ENCODE peak calls at places on chromosomes 5 and 9, in nine cellular contexts. One of them, this sample, is unnamed.

GRCh38 chr5:146948666-146949065 is 70.1 kb upstream of the PPP2R2B start:
- DNase-seq in putamen: no peak
- DNase-seq in uterus: no peak
- DNase-seq in HL-60: no peak
- DNase-seq in right atrium auricular region: no peak
- DNase-seq in pons: no peak
- DNase-seq in right lobe of liver: no peak
- DNase-seq in mammary epithelial cell: no peak
- DNase-seq in activated CD4-positive, alpha-beta T cell treated with anti-CD3 and anti-CD28 coated beads for 48 hours: no peak
- DNase-seq in this sample: no peak

GRCh38 chr9:76333319-76333880 is 60.8 kb downstream of the RFK start:
- DNase-seq in pons: no peak
- DNase-seq in HL-60: no peak
- DNase-seq in uterus: no peak
- DNase-seq in activated CD4-positive, alpha-beta T cell treated with anti-CD3 and anti-CD28 coated beads for 48 hours: no peak
- DNase-seq in right lobe of liver: no peak
- DNase-seq in mammary epithelial cell: no peak
- DNase-seq in putamen: no peak
- DNase-seq in right atrium auricular region: no peak
- DNase-seq in this sample: no peak

GRCh38 chr5:107063511-107063910 is 607.2 kb downstream of the EFNA5 start:
- DNase-seq in putamen: no peak
- DNase-seq in pons: no peak
- DNase-seq in mammary epithelial cell: peak
- DNase-seq in right lobe of liver: no peak
- DNase-seq in activated CD4-positive, alpha-beta T cell treated with anti-CD3 and anti-CD28 coated beads for 48 hours: no peak
- DNase-seq in right atrium auricular region: no peak
- DNase-seq in HL-60: no peak
- DNase-seq in uterus: no peak
- DNase-seq in this sample: no peak

GRCh38 chr9:108467653-108468324 is 388.0 kb downstream of the ACTL7B start:
- DNase-seq in activated CD4-positive, alpha-beta T cell treated with anti-CD3 and anti-CD28 coated beads for 48 hours: no peak
- DNase-seq in putamen: no peak
- DNase-seq in pons: no peak
- DNase-seq in right atrium auricular region: no peak
- DNase-seq in mammary epithelial cell: no peak
- DNase-seq in HL-60: no peak
- DNase-seq in right lobe of liver: peak
- DNase-seq in uterus: no peak
- DNase-seq in this sample: no peak

GRCh38 chr5:138148811-138149210 is 9.6 kb upstream of the NME5 start:
- DNase-seq in mammary epithelial cell: peak
- DNase-seq in putamen: no peak
- DNase-seq in right atrium auricular region: peak
- DNase-seq in HL-60: no peak
- DNase-seq in activated CD4-positive, alpha-beta T cell treated with anti-CD3 and anti-CD28 coated beads for 48 hours: no peak
- DNase-seq in pons: no peak
- DNase-seq in uterus: peak
- DNase-seq in right lobe of liver: no peak
- DNase-seq in this sample: no peak

GRCh38 chr5:129652353-129653138 is 95.3 kb upstream of the MINAR2 start:
- DNase-seq in pons: no peak
- DNase-seq in putamen: peak
- DNase-seq in right atrium auricular region: no peak
- DNase-seq in mammary epithelial cell: peak
- DNase-seq in activated CD4-positive, alpha-beta T cell treated with anti-CD3 and anti-CD28 coated beads for 48 hours: no peak
- DNase-seq in HL-60: no peak
- DNase-seq in uterus: no peak
- DNase-seq in right lobe of liver: no peak
- DNase-seq in this sample: no peak

GRCh38 chr9:113436753-113437515 is 26.4 kb downstream of the C9orf43 start:
- DNase-seq in activated CD4-positive, alpha-beta T cell treated with anti-CD3 and anti-CD28 coated beads for 48 hours: no peak
- DNase-seq in uterus: no peak
- DNase-seq in putamen: no peak
- DNase-seq in pons: no peak
- DNase-seq in mammary epithelial cell: peak
- DNase-seq in right lobe of liver: no peak
- DNase-seq in right atrium auricular region: no peak
- DNase-seq in HL-60: no peak
- DNase-seq in this sample: no peak

GRCh38 chr5:126641387-126641786 is 40.6 kb downstream of the PHAX start:
- DNase-seq in activated CD4-positive, alpha-beta T cell treated with anti-CD3 and anti-CD28 coated beads for 48 hours: no peak
- DNase-seq in right atrium auricular region: no peak
- DNase-seq in pons: no peak
- DNase-seq in mammary epithelial cell: no peak
- DNase-seq in HL-60: no peak
- DNase-seq in uterus: no peak
- DNase-seq in putamen: no peak
- DNase-seq in right lobe of liver: no peak
- DNase-seq in this sample: no peak

GRCh38 chr9:127698985-127699670 is 7.7 kb upstream of the CFAP157 start:
- DNase-seq in mammary epithelial cell: peak
- DNase-seq in putamen: peak
- DNase-seq in activated CD4-positive, alpha-beta T cell treated with anti-CD3 and anti-CD28 coated beads for 48 hours: peak
- DNase-seq in HL-60: no peak
- DNase-seq in pons: peak
- DNase-seq in uterus: peak
- DNase-seq in right atrium auricular region: peak
- DNase-seq in right lobe of liver: peak
- DNase-seq in this sample: peak

GRCh38 chr5:55604611-55605067 is 69.9 kb upstream of the PLPP1 start:
- DNase-seq in putamen: no peak
- DNase-seq in HL-60: no peak
- DNase-seq in activated CD4-positive, alpha-beta T cell treated with anti-CD3 and anti-CD28 coated beads for 48 hours: no peak
- DNase-seq in pons: no peak
- DNase-seq in mammary epithelial cell: no peak
- DNase-seq in right atrium auricular region: peak
- DNase-seq in right lobe of liver: no peak
- DNase-seq in uterus: no peak
- DNase-seq in this sample: no peak

GRCh38 chr9:137188086-137188489 is 272 bp downstream of the ANAPC2 start:
- DNase-seq in mammary epithelial cell: no peak
- DNase-seq in activated CD4-positive, alpha-beta T cell treated with anti-CD3 and anti-CD28 coated beads for 48 hours: no peak
- DNase-seq in HL-60: no peak
- DNase-seq in putamen: no peak
- DNase-seq in uterus: no peak
- DNase-seq in pons: no peak
- DNase-seq in right atrium auricular region: no peak
- DNase-seq in right lobe of liver: no peak
- DNase-seq in this sample: no peak

GRCh38 chr5:51881901-51882300 is 498.7 kb downstream of the ISL1 start:
- DNase-seq in uterus: no peak
- DNase-seq in pons: no peak
- DNase-seq in HL-60: no peak
- DNase-seq in right lobe of liver: no peak
- DNase-seq in right atrium auricular region: no peak
- DNase-seq in putamen: no peak
- DNase-seq in activated CD4-positive, alpha-beta T cell treated with anti-CD3 and anti-CD28 coated beads for 48 hours: no peak
- DNase-seq in mammary epithelial cell: no peak
- DNase-seq in this sample: no peak

GRCh38 chr5:169547508-169547907 is 36.1 kb upstream of the SPDL1 start:
- DNase-seq in pons: no peak
- DNase-seq in uterus: no peak
- DNase-seq in activated CD4-positive, alpha-beta T cell treated with anti-CD3 and anti-CD28 coated beads for 48 hours: no peak
- DNase-seq in HL-60: no peak
- DNase-seq in right lobe of liver: no peak
- DNase-seq in right atrium auricular region: no peak
- DNase-seq in mammary epithelial cell: no peak
- DNase-seq in putamen: no peak
- DNase-seq in this sample: no peak

GRCh38 chr5:154412925-154413324 is 32.9 kb upstream of the SAP30L start:
- DNase-seq in right atrium auricular region: no peak
- DNase-seq in putamen: no peak
- DNase-seq in pons: no peak
- DNase-seq in right lobe of liver: no peak
- DNase-seq in activated CD4-positive, alpha-beta T cell treated with anti-CD3 and anti-CD28 coated beads for 48 hours: no peak
- DNase-seq in uterus: no peak
- DNase-seq in HL-60: no peak
- DNase-seq in mammary epithelial cell: no peak
- DNase-seq in this sample: no peak